ENCODE peak calls at places on chromosomes 12 and 14, in five cellular contexts. U, R, W, V and Q are unnamed samples.

GRCh38 chr14:61586539-61587396 is 108.5 kb upstream of the HIF1A start:
- DNase-seq in R (no peak), W (no peak), U (no peak), V (no peak), Q (no peak)

GRCh38 chr12:599756-600155 is 63.5 kb downstream of the NINJ2 start:
- DNase-seq in W (no peak), U (no peak), V (no peak), R (no peak), Q (no peak)

GRCh38 chr14:95117937-95118726 is 39.2 kb downstream of the DICER1 start:
- DNase-seq in R (no peak), U (no peak), V (no peak), W (no peak), Q (no peak)

GRCh38 chr12:43444940-43445564 is 107.0 kb downstream of the ADAMTS20 start:
- DNase-seq in U (no peak), R (no peak), V (peak), W (peak), Q (peak)

GRCh38 chr12:101594700-101595099 is at the start of gene MYBPC1:
- DNase-seq in R (no peak), V (no peak), U (no peak), W (no peak), Q (no peak)

GRCh38 chr12:117743746-117744145 is 225.0 kb downstream of the KSR2 start:
- DNase-seq in U (no peak), V (no peak), R (no peak), W (no peak), Q (no peak)

GRCh38 chr12:47820631-47821345 is 1.1 kb upstream of the HDAC7 start:
- DNase-seq in V (peak), U (no peak), W (no peak), R (peak), Q (no peak)

GRCh38 chr12:749871-750270 is 2.5 kb upstream of the WNK1 start:
- DNase-seq in R (no peak), W (no peak), V (no peak), U (peak), Q (peak)

GRCh38 chr14:94638961-94639817 is 27.0 kb downstream of the SERPINA3 start:
- DNase-seq in W (no peak), V (no peak), R (no peak), U (no peak), Q (no peak)

GRCh38 chr14:105150026-105150367 is 18.6 kb downstream of the JAG2 start:
- DNase-seq in W (no peak), R (no peak), V (no peak), U (no peak), Q (no peak)

GRCh38 chr12:107670999-107671643 is 14.5 kb upstream of the PWP1 start:
- DNase-seq in R (no peak), U (no peak), W (no peak), V (no peak), Q (no peak)

GRCh38 chr12:12190087-12190809 is 76.6 kb downstream of the LRP6 start:
- DNase-seq in V (no peak), R (no peak), U (no peak), W (no peak), Q (no peak)

GRCh38 chr12:31217356-31218130 is 108.4 kb downstream of the SINHCAF start:
- DNase-seq in U (no peak), W (no peak), V (no peak), R (no peak), Q (no peak)

GRCh38 chr12:102543931-102544485 is 63.6 kb upstream of the IGF1 start:
- DNase-seq in U (no peak), R (no peak), V (no peak), W (no peak), Q (no peak)

GRCh38 chr12:80264891-80265290 is 165.6 kb downstream of the OTOGL start:
- DNase-seq in W (no peak), R (no peak), V (no peak), U (no peak), Q (no peak)

GRCh38 chr14:99612065-99612736 is 8.2 kb upstream of the CCDC85C start:
- DNase-seq in W (peak), V (no peak), R (no peak), U (no peak), Q (no peak)

GRCh38 chr14:96888593-96888992 is 91.4 kb downstream of the VRK1 start:
- DNase-seq in U (peak), W (no peak), V (no peak), R (no peak), Q (no peak)

GRCh38 chr12:46219892-46220655 is 48.8 kb downstream of the SLC38A1 start:
- DNase-seq in U (no peak), V (peak), W (no peak), R (no peak), Q (no peak)

GRCh38 chr12:120115692-120116442 is 686 bp downstream of the RAB35 start:
- DNase-seq in U (no peak), V (no peak), R (peak), W (no peak), Q (no peak)

GRCh38 chr12:28563926-28564325 is 373.7 kb downstream of the CCDC91 start:
- DNase-seq in U (no peak), R (no peak), V (no peak), W (no peak), Q (no peak)

GRCh38 chr12:122106891-122107660 is 28.5 kb downstream of the MLXIP start:
- DNase-seq in W (no peak), R (no peak), U (peak), V (no peak), Q (peak)

GRCh38 chr14:55416866-55417265 is 5.2 kb upstream of the ATG14 start:
- DNase-seq in V (no peak), W (no peak), R (no peak), U (no peak), Q (no peak)

GRCh38 chr12:114685869-114686268 is 1.9 kb upstream of the TBX3 start:
- DNase-seq in U (no peak), V (no peak), R (no peak), W (no peak), Q (no peak)

GRCh38 chr12:98745578-98746391 is 100.7 kb downstream of the APAF1 start:
- DNase-seq in V (no peak), R (peak), W (no peak), U (no peak), Q (no peak)

GRCh38 chr14:104358528-104359300 is 220.3 kb downstream of the KIF26A start:
- DNase-seq in R (no peak), U (no peak), W (no peak), V (no peak), Q (no peak)

GRCh38 chr14:92577321-92577742 is 63.8 kb downstream of the RIN3 start:
- DNase-seq in R (no peak), V (no peak), W (no peak), U (no peak), Q (no peak)

GRCh38 chr12:44227601-44228000 is 391.7 kb downstream of the TMEM117 start:
- DNase-seq in V (no peak), W (no peak), U (no peak), R (no peak), Q (no peak)

GRCh38 chr14:33414041-33414440 is 475.4 kb downstream of the NPAS3 start:
- DNase-seq in R (no peak), V (peak), W (no peak), U (no peak), Q (no peak)

GRCh38 chr12:71014180-71014785 is 93.7 kb upstream of the PTPRR start:
- DNase-seq in V (peak), U (peak), W (no peak), R (no peak), Q (peak)

GRCh38 chr14:36478782-36479181 is 41.2 kb downstream of the NKX2-1 start:
- DNase-seq in V (no peak), U (no peak), R (no peak), W (no peak), Q (no peak)

GRCh38 chr12:51915003-51915625 is 7.8 kb downstream of the ACVRL1 start:
- DNase-seq in U (no peak), V (no peak), R (no peak), W (no peak), Q (no peak)

GRCh38 chr12:64221656-64222010 is 463 bp downstream of the KICS2 start:
- DNase-seq in V (peak), U (peak), W (peak), R (peak), Q (peak)

GRCh38 chr12:111448831-111449790 is 43.4 kb downstream of the SH2B3 start:
- DNase-seq in U (no peak), V (no peak), R (no peak), W (no peak), Q (no peak)

GRCh38 chr12:20212658-20213387 is 155.5 kb upstream of the PDE3A start:
- DNase-seq in R (peak), V (peak), W (peak), U (peak), Q (no peak)